ENCODE peak calls at places on chromosome 6, in eight cellular contexts. I is IMR-90; U is cardiac fibroblast; B is HFFc6; Z is WTC11; J is CD4-positive, alpha-beta T cell; W is GM12865; Q is AG10803. Y is an unnamed sample.

GRCh38 chr6:42030585-42031506 is 19.5 kb upstream of the TAF8 start:
- DNase-seq in I (no peak), U (peak), B (no peak), Z (peak), J (no peak), W (no peak), Q (no peak), Y (no peak)

GRCh38 chr6:129136751-129137150 is 253.8 kb downstream of the LAMA2 start:
- DNase-seq in I (no peak), U (no peak), B (no peak), Z (no peak), J (no peak), W (no peak), Q (no peak), Y (no peak)

GRCh38 chr6:259901-260508 is 32.3 kb upstream of the DUSP22 start:
- DNase-seq in I (no peak), U (no peak), B (no peak), Z (no peak), J (no peak), W (peak), Q (no peak), Y (no peak)

GRCh38 chr6:21437583-21437982 is 156.0 kb upstream of the SOX4 start:
- DNase-seq in I (no peak), U (no peak), B (no peak), Z (no peak), J (no peak), W (no peak), Q (peak), Y (no peak)

GRCh38 chr6:142474446-142475289 is 172.9 kb downstream of the ADGRG6 start:
- DNase-seq in I (peak), U (peak), B (peak), Z (peak), J (no peak), W (peak), Q (peak), Y (peak)

GRCh38 chr6:108174371-108175175 is 8.8 kb downstream of the NR2E1 start:
- DNase-seq in I (peak), U (peak), B (no peak), Z (peak), J (no peak), W (no peak), Q (peak), Y (peak)

GRCh38 chr6:167849846-167850459 is 23.2 kb downstream of the AFDN start:
- DNase-seq in I (no peak), U (peak), B (no peak), Z (no peak), J (no peak), W (peak), Q (no peak), Y (no peak)

GRCh38 chr6:166736606-166737005 is 109.6 kb upstream of the RPS6KA2 start:
- DNase-seq in I (peak), U (peak), B (peak), Z (no peak), J (no peak), W (no peak), Q (no peak), Y (no peak)

GRCh38 chr6:116229287-116229913 is 24.5 kb downstream of the TSPYL4 start:
- DNase-seq in I (peak), U (peak), B (peak), Z (peak), J (no peak), W (peak), Q (peak), Y (no peak)

GRCh38 chr6:62652692-62653328 is 366.8 kb upstream of the KHDRBS2 start:
- DNase-seq in I (peak), U (peak), B (no peak), Z (no peak), J (no peak), W (peak), Q (peak), Y (no peak)

GRCh38 chr6:154319231-154319858 is 37.3 kb downstream of the IPCEF1 start:
- DNase-seq in I (peak), U (peak), B (peak), Z (no peak), J (no peak), W (no peak), Q (peak), Y (no peak)

GRCh38 chr6:130932956-130933355 is 105.8 kb downstream of the SMLR1 start:
- DNase-seq in I (no peak), U (no peak), B (no peak), Z (no peak), J (no peak), W (no peak), Q (no peak), Y (no peak)

GRCh38 chr6:144675231-144675861 is 390.2 kb downstream of the UTRN start:
- DNase-seq in I (peak), U (peak), B (peak), Z (no peak), J (no peak), W (peak), Q (peak), Y (no peak)

GRCh38 chr6:35318200-35318844 is 20.7 kb downstream of the DEF6 start:
- DNase-seq in I (peak), U (peak), B (peak), Z (peak), J (no peak), W (no peak), Q (peak), Y (peak)

GRCh38 chr6:50791900-50792508 is 26.7 kb upstream of the TFAP2B start:
- DNase-seq in I (peak), U (peak), B (peak), Z (no peak), J (no peak), W (peak), Q (peak), Y (no peak)

GRCh38 chr6:11094411-11094851 is 797 bp downstream of the SMIM13 start:
- DNase-seq in I (peak), U (peak), B (peak), Z (peak), J (peak), W (peak), Q (peak), Y (peak)

GRCh38 chr6:11212625-11213024 is 19.8 kb downstream of the NEDD9 start:
- DNase-seq in I (peak), U (peak), B (peak), Z (no peak), J (no peak), W (no peak), Q (peak), Y (no peak)

GRCh38 chr6:2891768-2892170 is 11.3 kb downstream of the SERPINB9 start:
- DNase-seq in I (no peak), U (no peak), B (no peak), Z (no peak), J (peak), W (no peak), Q (no peak), Y (no peak)

GRCh38 chr6:108588586-108588985 is 27.9 kb downstream of the FOXO3 start:
- DNase-seq in I (peak), U (peak), B (peak), Z (no peak), J (no peak), W (peak), Q (peak), Y (no peak)

GRCh38 chr6:142302427-142303190 is 802 bp downstream of the ADGRG6 start:
- DNase-seq in I (peak), U (no peak), B (no peak), Z (no peak), J (no peak), W (no peak), Q (no peak), Y (peak)

GRCh38 chr6:16286151-16286522 is 47.8 kb downstream of the GMPR start:
- DNase-seq in I (peak), U (peak), B (no peak), Z (peak), J (no peak), W (peak), Q (peak), Y (peak)

GRCh38 chr6:64483956-64484499 is 848.4 kb downstream of the PHF3 start:
- DNase-seq in I (no peak), U (no peak), B (no peak), Z (no peak), J (no peak), W (no peak), Q (no peak), Y (no peak)

GRCh38 chr6:101640131-101640530 is 246.6 kb downstream of the GRIK2 start:
- DNase-seq in I (no peak), U (peak), B (no peak), Z (no peak), J (no peak), W (no peak), Q (peak), Y (no peak)

GRCh38 chr6:45697605-45698004 is 318.1 kb downstream of the CLIC5 start:
- DNase-seq in I (peak), U (peak), B (peak), Z (no peak), J (no peak), W (peak), Q (peak), Y (no peak)

GRCh38 chr6:132715204-132715603 is 1.3 kb upstream of the VNN1 start:
- DNase-seq in I (peak), U (peak), B (peak), Z (peak), J (no peak), W (peak), Q (peak), Y (peak)

GRCh38 chr6:116465246-116465645 is 4.1 kb downstream of the CALHM6 start:
- DNase-seq in I (no peak), U (no peak), B (no peak), Z (no peak), J (no peak), W (no peak), Q (no peak), Y (no peak)

GRCh38 chr6:83352413-83352812 is 78.4 kb downstream of the ME1 start:
- DNase-seq in I (peak), U (no peak), B (no peak), Z (no peak), J (no peak), W (no peak), Q (peak), Y (no peak)

GRCh38 chr6:158642097-158642601 is 2.4 kb downstream of the DYNLT1 start:
- DNase-seq in I (peak), U (peak), B (peak), Z (no peak), J (no peak), W (no peak), Q (peak), Y (no peak)

GRCh38 chr6:167796668-167797031 is 30.1 kb upstream of the AFDN start:
- DNase-seq in I (no peak), U (no peak), B (no peak), Z (no peak), J (no peak), W (no peak), Q (no peak), Y (no peak)

GRCh38 chr6:16523550-16524379 is 237.5 kb downstream of the ATXN1 start:
- DNase-seq in I (peak), U (peak), B (peak), Z (no peak), J (no peak), W (no peak), Q (peak), Y (no peak)

GRCh38 chr6:55636406-55637102 is 57.6 kb upstream of the HMGCLL1 start:
- DNase-seq in I (peak), U (no peak), B (peak), Z (no peak), J (no peak), W (no peak), Q (no peak), Y (no peak)

GRCh38 chr6:37077459-37078296 is 72.2 kb downstream of the FGD2 start:
- DNase-seq in I (peak), U (peak), B (peak), Z (peak), J (no peak), W (no peak), Q (peak), Y (no peak)

GRCh38 chr6:125423047-125423446 is 121.3 kb upstream of the HDDC2 start:
- DNase-seq in I (no peak), U (no peak), B (no peak), Z (no peak), J (no peak), W (no peak), Q (no peak), Y (no peak)
- TF ChIP-seq CTCF in I (no peak), U (no peak), B (no peak), Z (no peak), J (no peak), W (no peak), Q (no peak), Y (no peak)

DNA sequence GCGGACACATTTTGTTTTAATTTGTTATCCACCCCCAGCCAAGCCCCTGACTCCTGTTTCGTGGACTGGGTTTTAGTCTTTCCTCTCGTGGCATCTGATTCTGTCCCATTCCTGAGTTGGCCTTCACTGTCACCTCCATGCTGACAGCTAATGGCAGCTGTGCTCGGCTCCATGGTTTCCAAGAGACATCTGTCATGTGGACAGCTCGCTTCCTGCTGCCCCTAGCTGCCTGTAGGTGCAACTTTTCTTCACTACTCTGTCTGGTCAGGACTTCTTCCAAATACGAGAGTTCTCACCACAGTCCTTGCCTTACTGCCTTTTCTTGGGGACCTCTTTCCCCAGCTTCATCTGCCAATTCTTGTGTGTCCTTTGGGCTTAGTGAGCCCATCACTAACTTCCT is 140.6 kb downstream of the F13A1 start:
- DNase-seq in I (no peak), U (no peak), B (no peak), Z (no peak), J (no peak), W (peak), Q (no peak), Y (no peak)
- TF ChIP-seq CTCF in I (no peak), U (no peak), B (no peak), Z (no peak), J (no peak), W (no peak), Q (no peak), Y (peak)

GRCh38 chr6:134078166-134078565 is 25.7 kb upstream of the SLC2A12 start:
- DNase-seq in I (no peak), U (no peak), B (no peak), Z (no peak), J (no peak), W (no peak), Q (no peak), Y (no peak)
- TF ChIP-seq CTCF in I (no peak), U (no peak), B (no peak), Z (no peak), J (no peak), W (no peak), Q (no peak), Y (no peak)

DNA sequence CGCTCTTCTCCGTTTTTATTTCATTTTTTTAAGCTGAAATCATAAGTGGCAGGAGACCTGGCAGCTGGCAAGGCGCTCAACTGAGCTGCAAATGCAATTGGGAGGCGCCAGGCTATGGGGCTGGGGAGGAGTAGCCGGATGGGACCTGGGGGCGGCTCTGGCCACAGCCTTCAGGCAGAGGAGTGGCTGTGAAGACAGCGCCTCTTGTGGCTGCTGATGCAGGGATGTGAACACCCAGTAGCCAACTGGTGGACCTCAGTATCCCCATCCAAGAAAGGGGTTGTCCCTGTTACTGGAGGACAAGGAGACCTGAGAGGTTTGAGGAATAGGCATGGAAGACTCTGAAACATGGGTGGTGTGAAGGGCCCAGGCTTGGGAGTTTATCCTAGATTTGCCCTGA is 12.6 kb downstream of the KCNK17 start:
- DNase-seq in I (no peak), U (peak), B (no peak), Z (peak), J (no peak), W (peak), Q (no peak), Y (no peak)
- TF ChIP-seq CTCF in I (peak), U (peak), B (peak), Z (peak), J (no peak), W (peak), Q (peak), Y (peak)

GRCh38 chr6:44493132-44493531 is 105.6 kb downstream of the CDC5L start:
- DNase-seq in I (no peak), U (no peak), B (no peak), Z (no peak), J (no peak), W (no peak), Q (no peak), Y (no peak)

GRCh38 chr6:44493593-44493992 is 106.1 kb downstream of the CDC5L start:
- DNase-seq in I (no peak), U (no peak), B (no peak), Z (no peak), J (no peak), W (no peak), Q (no peak), Y (no peak)

GRCh38 chr6:44496705-44497369 is 109.3 kb downstream of the CDC5L start:
- DNase-seq in I (no peak), U (no peak), B (no peak), Z (no peak), J (no peak), W (no peak), Q (peak), Y (no peak)

GRCh38 chr6:44495036-44495901 is 107.8 kb downstream of the CDC5L start:
- DNase-seq in I (no peak), U (peak), B (no peak), Z (no peak), J (no peak), W (no peak), Q (no peak), Y (no peak)

DNA sequence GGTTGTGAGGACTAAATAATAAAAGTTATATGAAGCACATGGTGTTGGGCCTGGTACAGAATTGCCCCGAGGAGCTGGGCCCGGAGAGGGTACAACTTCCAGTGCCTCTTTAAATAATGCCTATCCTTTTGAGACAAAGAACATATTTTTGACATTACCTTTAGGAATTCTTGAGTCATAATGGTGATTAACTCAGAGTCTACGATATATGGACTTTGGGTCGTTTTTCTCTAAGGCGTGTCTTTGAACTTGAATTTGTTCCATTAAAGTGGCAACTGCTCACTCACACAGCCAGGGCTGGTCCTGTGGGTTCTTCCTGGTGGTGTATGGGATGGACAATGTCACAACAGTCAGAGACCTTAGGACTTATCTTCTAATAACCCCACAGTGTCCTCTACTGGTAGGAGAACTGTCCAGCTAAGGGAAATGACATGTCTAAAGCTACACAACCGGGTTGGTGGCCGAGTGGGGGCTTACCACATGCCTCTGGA is 106.5 kb downstream of the CDC5L start:
- DNase-seq in I (peak), U (peak), B (peak), Z (no peak), J (no peak), W (no peak), Q (peak), Y (no peak)
- TF ChIP-seq CTCF in I (peak), U (peak), B (peak), Z (no peak), J (no peak), W (no peak), Q (peak), Y (no peak)

GRCh38 chr6:89122625-89123024 is 4.8 kb upstream of the SRSF12 start:
- DNase-seq in I (peak), U (peak), B (peak), Z (no peak), J (no peak), W (peak), Q (peak), Y (no peak)
- TF ChIP-seq CTCF in I (peak), U (peak), B (peak), Z (no peak), J (peak), W (peak), Q (peak), Y (peak)

DNA sequence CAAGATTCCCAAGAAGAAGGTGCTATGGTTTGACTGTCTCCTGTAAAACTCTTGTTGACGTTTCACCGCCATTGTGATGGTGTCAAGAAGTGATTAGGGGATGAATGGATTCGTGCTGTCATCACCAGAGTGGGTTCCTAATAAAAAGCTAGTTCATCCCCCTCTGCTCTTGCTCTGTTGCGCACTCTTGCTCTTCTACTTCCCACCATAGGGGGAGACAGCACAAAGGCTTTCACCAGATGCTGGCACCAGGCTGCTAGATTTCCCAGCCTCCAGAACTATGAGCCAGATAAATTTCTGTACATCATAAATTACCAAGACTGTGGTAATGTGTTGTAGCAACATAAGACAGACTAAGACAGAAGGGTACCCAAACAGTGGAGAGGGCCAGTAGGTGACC is 21.6 kb upstream of the CCDC28A start:
- DNase-seq in I (no peak), U (no peak), B (no peak), Z (no peak), J (no peak), W (no peak), Q (no peak), Y (no peak)
- TF ChIP-seq CTCF in I (peak), U (no peak), B (peak), Z (no peak), J (no peak), W (peak), Q (peak), Y (peak)

DNA sequence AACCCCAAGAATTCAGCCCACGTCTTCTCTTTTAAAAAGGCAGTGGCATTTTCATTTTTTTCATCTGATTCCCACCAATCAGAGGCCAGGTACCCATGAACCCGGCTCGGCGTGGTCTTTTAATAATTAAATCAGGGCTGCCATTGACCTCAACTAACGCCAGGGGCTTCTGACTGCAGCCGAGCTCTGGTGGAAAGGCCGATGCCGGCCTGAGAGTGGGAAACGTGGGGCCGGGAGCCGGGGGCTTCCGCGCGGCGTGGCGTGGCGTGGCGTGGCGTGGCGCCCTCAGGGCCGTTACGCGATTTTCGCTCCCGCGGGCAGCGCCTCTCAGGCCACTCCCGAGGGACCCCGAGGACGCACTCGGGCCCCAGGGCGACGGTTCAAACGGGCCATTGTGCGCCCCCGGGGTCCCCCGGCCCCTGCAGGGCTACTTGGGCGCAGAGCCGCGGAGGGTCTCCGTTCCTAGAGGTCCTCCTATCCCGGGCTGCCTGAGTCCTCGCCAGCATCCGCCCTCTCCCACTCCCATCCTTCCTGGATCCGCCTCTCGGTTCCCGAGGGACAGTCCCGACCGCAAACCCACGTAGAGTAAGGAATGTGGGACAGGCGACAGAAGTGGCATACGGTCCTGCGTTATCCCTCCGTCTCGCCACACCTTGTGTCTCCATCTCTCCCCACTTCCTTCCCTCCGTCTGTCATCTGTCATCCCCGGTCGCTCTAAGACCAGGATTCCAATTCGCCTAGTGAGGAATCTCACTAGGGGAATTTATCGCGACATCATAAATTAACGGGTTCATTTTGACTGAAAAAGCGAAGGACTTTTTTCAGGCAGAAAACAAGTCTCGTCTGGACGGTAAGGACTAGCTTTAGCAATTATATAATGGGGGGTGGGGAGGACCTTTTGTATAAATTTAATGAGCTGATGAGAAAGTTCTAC is 876 bp upstream of the TBPL1 start:
- DNase-seq in I (peak), U (peak), B (peak), Z (peak), J (peak), W (peak), Q (peak), Y (peak)
- TF ChIP-seq CTCF in I (peak), U (peak), B (peak), Z (peak), J (peak), W (peak), Q (peak), Y (peak)

Y was measured in progenitor cell of endocrine pancreas.